ENCODE peak calls at places on chromosome 7, in four cellular contexts. One of them, this sample, is unnamed.
A peak's percentile ranks its signal among the peaks of the same experiment; 100 is the strongest.

GRCh38 chr7:140060788-140061606 is 1.8 kb downstream of the PARP12 start:
- DNase-seq in astrocyte: peak; percentile 65
- DNase-seq in heart right ventricle: peak; percentile 68
- DNase-seq in MM.1S: no peak
- DNase-seq in this sample: no peak

GRCh38 chr7:8443871-8444756 is 10.7 kb downstream of the NXPH1 start:
- DNase-seq in MM.1S: no peak
- DNase-seq in astrocyte: no peak
- DNase-seq in heart right ventricle: no peak
- DNase-seq in this sample: no peak

GRCh38 chr7:68434857-68435256 is 1163.4 kb upstream of the AUTS2 start:
- DNase-seq in heart right ventricle: no peak
- DNase-seq in MM.1S: no peak
- DNase-seq in astrocyte: no peak
- DNase-seq in this sample: no peak

GRCh38 chr7:64793106-64793755 is 997 bp upstream of the ZNF138 start:
- DNase-seq in astrocyte: no peak
- DNase-seq in heart right ventricle: no peak
- DNase-seq in MM.1S: no peak
- DNase-seq in this sample: peak; percentile 51

GRCh38 chr7:135706858-135707569 is 21.0 kb downstream of the SLC13A4 start:
- DNase-seq in astrocyte: no peak
- DNase-seq in MM.1S: no peak
- DNase-seq in heart right ventricle: no peak
- DNase-seq in this sample: peak; percentile 68

GRCh38 chr7:87213252-87213651 is 6.3 kb downstream of the TMEM243 start:
- DNase-seq in heart right ventricle: no peak
- DNase-seq in MM.1S: no peak
- DNase-seq in astrocyte: no peak
- DNase-seq in this sample: no peak

GRCh38 chr7:102432476-102433318 is 678 bp upstream of the ORAI2 start:
- DNase-seq in astrocyte: no peak
- DNase-seq in MM.1S: peak; percentile 70
- DNase-seq in heart right ventricle: no peak
- DNase-seq in this sample: no peak

GRCh38 chr7:26195867-26196266 is 4.7 kb downstream of the HNRNPA2B1 start:
- DNase-seq in MM.1S: no peak
- DNase-seq in heart right ventricle: no peak
- DNase-seq in astrocyte: no peak
- DNase-seq in this sample: no peak

GRCh38 chr7:831596-832291 is 532 bp upstream of the SUN1 start:
- DNase-seq in MM.1S: peak; percentile 73
- DNase-seq in astrocyte: peak; percentile 92
- DNase-seq in heart right ventricle: no peak
- DNase-seq in this sample: peak; percentile 96

GRCh38 chr7:157096286-157097055 is 42.3 kb upstream of the UBE3C start:
- DNase-seq in MM.1S: no peak
- DNase-seq in astrocyte: no peak
- DNase-seq in heart right ventricle: no peak
- DNase-seq in this sample: no peak

GRCh38 chr7:47786557-47787248 is 161.6 kb downstream of the PKD1L1 start:
- DNase-seq in heart right ventricle: peak; percentile 21
- DNase-seq in astrocyte: peak; percentile 100
- DNase-seq in MM.1S: no peak
- DNase-seq in this sample: peak; percentile 99

GRCh38 chr7:107998660-107999480 is 4.1 kb downstream of the LAMB1 start:
- DNase-seq in astrocyte: no peak
- DNase-seq in MM.1S: no peak
- DNase-seq in heart right ventricle: no peak
- DNase-seq in this sample: no peak

GRCh38 chr7:65004575-65004974 is 1.9 kb downstream of the ERV3-1 start:
- DNase-seq in MM.1S: no peak
- DNase-seq in heart right ventricle: no peak
- DNase-seq in astrocyte: no peak
- DNase-seq in this sample: no peak

GRCh38 chr7:27697861-27698430 is 35.3 kb upstream of the HIBADH start:
- DNase-seq in astrocyte: no peak
- DNase-seq in heart right ventricle: no peak
- DNase-seq in MM.1S: no peak
- DNase-seq in this sample: peak; percentile 51

GRCh38 chr7:12158334-12159060 is 52.6 kb upstream of the TMEM106B start:
- DNase-seq in heart right ventricle: no peak
- DNase-seq in MM.1S: no peak
- DNase-seq in astrocyte: peak; percentile 49
- DNase-seq in this sample: no peak

GRCh38 chr7:21099432-21099831 is 312.7 kb upstream of the SP8 start:
- DNase-seq in astrocyte: no peak
- DNase-seq in heart right ventricle: no peak
- DNase-seq in MM.1S: peak; percentile 11
- DNase-seq in this sample: no peak

GRCh38 chr7:107563072-107563760 is 504 bp downstream of the COG5 start:
- DNase-seq in heart right ventricle: no peak
- DNase-seq in MM.1S: no peak
- DNase-seq in astrocyte: no peak
- DNase-seq in this sample: peak; percentile 70

GRCh38 chr7:44697136-44698045 is 51.3 kb upstream of the ZMIZ2 start:
- DNase-seq in heart right ventricle: no peak
- DNase-seq in astrocyte: no peak
- DNase-seq in MM.1S: no peak
- DNase-seq in this sample: no peak

GRCh38 chr7:128963327-128963757 is 25.6 kb downstream of the IRF5 start:
- DNase-seq in heart right ventricle: no peak
- DNase-seq in astrocyte: peak; percentile 22
- DNase-seq in MM.1S: peak; percentile 65
- DNase-seq in this sample: no peak

GRCh38 chr7:77727936-77728701 is 31.9 kb downstream of the RSBN1L start:
- DNase-seq in heart right ventricle: no peak
- DNase-seq in MM.1S: no peak
- DNase-seq in astrocyte: peak; percentile 22
- DNase-seq in this sample: peak; percentile 23

GRCh38 chr7:39587393-39587792 is 21.2 kb downstream of the YAE1 start:
- DNase-seq in MM.1S: no peak
- DNase-seq in astrocyte: peak; percentile 30
- DNase-seq in heart right ventricle: no peak
- DNase-seq in this sample: peak; percentile 54

GRCh38 chr7:141698247-141699015 is 3.5 kb downstream of the DENND11 start:
- DNase-seq in astrocyte: no peak
- DNase-seq in heart right ventricle: no peak
- DNase-seq in MM.1S: no peak
- DNase-seq in this sample: no peak

GRCh38 chr7:36023025-36023424 is 130.0 kb upstream of the EEPD1 start:
- DNase-seq in heart right ventricle: no peak
- DNase-seq in MM.1S: no peak
- DNase-seq in astrocyte: no peak
- DNase-seq in this sample: no peak

GRCh38 chr7:158374586-158374985 is 213.0 kb downstream of the PTPRN2 start:
- DNase-seq in heart right ventricle: no peak
- DNase-seq in astrocyte: no peak
- DNase-seq in MM.1S: no peak
- DNase-seq in this sample: no peak

GRCh38 chr7:44797329-44798258 is 1.1 kb downstream of the PPIA start:
- DNase-seq in astrocyte: peak; percentile 77
- DNase-seq in MM.1S: peak; percentile 90
- DNase-seq in heart right ventricle: peak; percentile 86
- DNase-seq in this sample: peak; percentile 85

GRCh38 chr7:2066251-2066919 is 166.4 kb downstream of the MAD1L1 start:
- DNase-seq in astrocyte: no peak
- DNase-seq in MM.1S: no peak
- DNase-seq in heart right ventricle: no peak
- DNase-seq in this sample: no peak

GRCh38 chr7:47577351-47577919 is 4.5 kb downstream of the TNS3 start:
- DNase-seq in astrocyte: no peak
- DNase-seq in heart right ventricle: peak; percentile 53
- DNase-seq in MM.1S: no peak
- DNase-seq in this sample: no peak

GRCh38 chr7:101804642-101805401 is 12.6 kb upstream of the CUX1 start:
- DNase-seq in astrocyte: peak; percentile 24
- DNase-seq in MM.1S: peak; percentile 26
- DNase-seq in heart right ventricle: no peak
- DNase-seq in this sample: no peak

GRCh38 chr7:24911213-24911603 is 68.8 kb downstream of the OSBPL3 start:
- DNase-seq in heart right ventricle: no peak
- DNase-seq in astrocyte: peak; percentile 66
- DNase-seq in MM.1S: no peak
- DNase-seq in this sample: no peak

GRCh38 chr7:1052031-1052818 is 7.9 kb downstream of the GPR146 start:
- DNase-seq in MM.1S: no peak
- DNase-seq in heart right ventricle: peak; percentile 61
- DNase-seq in astrocyte: no peak
- DNase-seq in this sample: no peak

GRCh38 chr7:64504581-64505120 is 58.2 kb downstream of the ZNF680 start:
- DNase-seq in heart right ventricle: no peak
- DNase-seq in MM.1S: no peak
- DNase-seq in astrocyte: peak; percentile 22
- DNase-seq in this sample: no peak

GRCh38 chr7:84455788-84456187 is 261.2 kb upstream of the SEMA3A start:
- DNase-seq in MM.1S: no peak
- DNase-seq in astrocyte: peak; percentile 31
- DNase-seq in heart right ventricle: no peak
- DNase-seq in this sample: no peak

GRCh38 chr7:157228864-157229422 is 90.2 kb downstream of the UBE3C start:
- DNase-seq in astrocyte: no peak
- DNase-seq in heart right ventricle: no peak
- DNase-seq in MM.1S: peak; percentile 21
- DNase-seq in this sample: no peak

GRCh38 chr7:121530251-121531174 is 134.4 kb upstream of the FAM3C start:
- DNase-seq in heart right ventricle: peak; percentile 10
- DNase-seq in MM.1S: peak; percentile 99
- DNase-seq in astrocyte: peak; percentile 100
- DNase-seq in this sample: peak; percentile 96

GRCh38 chr7:4712371-4713182 is 30.5 kb downstream of the FOXK1 start:
- DNase-seq in MM.1S: no peak
- DNase-seq in heart right ventricle: no peak
- DNase-seq in astrocyte: peak; percentile 29
- DNase-seq in this sample: no peak

GRCh38 chr7:155800301-155800700 is 12.0 kb downstream of the SHH start:
- DNase-seq in astrocyte: no peak
- DNase-seq in heart right ventricle: no peak
- DNase-seq in MM.1S: peak; percentile 61
- DNase-seq in this sample: no peak

GRCh38 chr7:154906736-154907355 is 96.1 kb downstream of the PAXIP1 start:
- DNase-seq in astrocyte: no peak
- DNase-seq in MM.1S: no peak
- DNase-seq in heart right ventricle: no peak
- DNase-seq in this sample: no peak

GRCh38 chr7:130421685-130422084 is 19.1 kb downstream of the CEP41 start:
- DNase-seq in MM.1S: peak; percentile 36
- DNase-seq in astrocyte: peak; percentile 62
- DNase-seq in heart right ventricle: no peak
- DNase-seq in this sample: no peak

GRCh38 chr7:135712182-135712782 is 15.7 kb downstream of the SLC13A4 start:
- DNase-seq in MM.1S: no peak
- DNase-seq in astrocyte: no peak
- DNase-seq in heart right ventricle: no peak
- DNase-seq in this sample: no peak

GRCh38 chr7:66236713-66237303 is 31.7 kb downstream of the TPST1 start:
- DNase-seq in heart right ventricle: no peak
- DNase-seq in MM.1S: no peak
- DNase-seq in astrocyte: no peak
- DNase-seq in this sample: no peak

GRCh38 chr7:70042533-70042932 is 444.3 kb downstream of the AUTS2 start:
- DNase-seq in MM.1S: peak; percentile 16
- DNase-seq in heart right ventricle: no peak
- DNase-seq in astrocyte: peak; percentile 49
- DNase-seq in this sample: peak; percentile 41
- TF ChIP-seq CTCF in MM.1S: peak; percentile 46
- TF ChIP-seq CTCF in heart right ventricle: peak; percentile 31
- TF ChIP-seq CTCF in astrocyte: peak; percentile 15
- TF ChIP-seq CTCF in this sample: peak; percentile 50

DNA sequence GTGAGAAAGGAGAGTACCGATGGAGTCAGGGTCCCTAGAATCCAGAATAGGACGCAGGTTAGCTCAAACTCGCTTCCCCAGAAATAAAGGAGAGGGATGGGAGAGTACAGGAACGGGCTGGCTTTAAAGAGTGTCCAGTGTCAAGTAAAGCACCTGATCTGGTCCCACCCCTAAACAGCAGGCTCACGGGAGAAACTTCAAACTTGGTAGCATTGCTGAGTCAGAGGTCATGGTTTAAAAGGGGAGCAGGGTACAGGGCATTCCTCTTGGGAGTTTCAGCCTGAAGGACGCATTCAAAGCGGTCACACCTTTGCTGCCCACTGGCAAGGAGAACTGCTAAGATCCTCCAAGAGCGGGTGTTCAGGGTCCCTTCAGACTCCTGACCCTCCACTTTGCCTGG is 140.7 kb downstream of the GLI3 start:
- DNase-seq in astrocyte: no peak
- DNase-seq in MM.1S: no peak
- DNase-seq in heart right ventricle: no peak
- DNase-seq in this sample: no peak
- H3K4me1 ChIP-seq in astrocyte: peaks cover 22% of the 10 kb centered on the region
- H3K4me1 ChIP-seq in MM.1S: no peaks in the 10 kb centered on the region
- H3K4me1 ChIP-seq in heart right ventricle: peaks cover 26% of the 10 kb centered on the region
- H3K4me1 ChIP-seq in this sample: peaks cover 20% of the 10 kb centered on the region

GRCh38 chr7:74173074-74173473 is 1.1 kb upstream of the EIF4H start:
- DNase-seq in astrocyte: no peak
- DNase-seq in MM.1S: peak; percentile 34
- DNase-seq in heart right ventricle: no peak
- DNase-seq in this sample: no peak
- H3K27ac ChIP-seq in astrocyte: no peak overlapping the region
- H3K27ac ChIP-seq in MM.1S: no peak overlapping the region
- H3K27ac ChIP-seq in heart right ventricle: peak overlapping the region; percentile 95
- H3K27ac ChIP-seq in this sample: no peak overlapping the region

DNA sequence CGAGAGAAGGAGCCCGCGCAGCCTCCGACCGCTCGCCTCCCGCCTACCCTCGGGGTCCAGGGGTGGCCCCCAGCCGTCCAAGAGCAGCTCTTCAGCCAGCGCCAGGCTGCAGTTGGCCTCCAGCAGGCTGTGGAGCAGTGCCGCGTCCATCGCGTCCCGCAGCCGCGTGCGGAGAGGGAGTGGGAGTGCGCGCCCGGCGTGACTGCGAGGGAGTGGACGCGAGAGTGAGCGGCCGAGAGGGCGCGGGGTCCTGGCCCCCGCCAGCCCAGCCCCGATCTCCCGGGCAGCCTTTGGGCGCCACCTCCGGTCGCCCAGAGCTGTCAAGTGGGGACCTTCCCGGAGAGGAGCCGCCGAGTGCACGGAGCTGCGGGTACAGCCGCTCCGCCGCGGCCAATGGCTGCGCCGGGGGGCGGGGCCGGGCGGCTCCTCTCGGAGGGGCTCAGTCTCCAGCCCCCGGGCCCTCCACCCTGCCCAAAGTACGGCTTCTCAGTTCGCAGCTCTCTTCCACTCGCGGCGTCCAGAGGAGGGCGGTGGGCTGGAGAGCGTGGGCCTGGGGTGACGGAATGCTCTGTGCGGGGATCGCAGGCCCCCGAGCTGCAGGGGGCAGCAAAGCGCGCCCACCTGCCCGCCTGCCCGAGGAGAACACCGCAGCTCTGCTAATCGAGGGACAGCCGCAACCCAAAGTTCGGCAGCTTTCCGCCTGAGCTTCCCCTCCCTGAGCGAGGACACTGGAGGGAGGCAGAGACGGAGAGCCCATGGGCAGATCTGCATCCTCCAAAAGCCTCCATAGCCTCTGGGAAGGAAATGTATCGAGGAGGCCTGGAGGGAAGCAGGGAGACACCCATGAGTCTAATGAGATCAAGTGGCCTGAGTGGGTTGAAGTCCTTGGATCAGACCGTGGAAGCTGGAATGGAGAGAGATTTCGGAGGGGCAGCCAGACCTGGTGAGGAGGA is at the start of gene CRHR2:
- DNase-seq in MM.1S: no peak
- DNase-seq in astrocyte: no peak
- DNase-seq in heart right ventricle: peak; percentile 52
- DNase-seq in this sample: no peak
- TF ChIP-seq CTCF in MM.1S: no peak
- TF ChIP-seq CTCF in astrocyte: no peak
- TF ChIP-seq CTCF in heart right ventricle: peak; percentile 53
- TF ChIP-seq CTCF in this sample: peak; percentile 16

This sample was measured in foreskin keratinocyte.